ENCODE peak calls at places on chromosomes 11 and 22, in four cellular contexts. One of them, this sample, is unnamed.

GRCh38 chr11:69201048-69201365 is 45.3 kb downstream of the SMIM38 start:
- DNase-seq in amniotic stem cell: no peak
- DNase-seq in frontal cortex: no peak
- DNase-seq in stimulated activated CD4-positive, alpha-beta T cell treated with anti-CD3 and anti-CD28 coated beads, Interleukin-1b, Interleukin-23, amount 100 ng/mL, for 1 hour: no peak
- DNase-seq in this sample: no peak

GRCh38 chr22:20062766-20063083 is 17.3 kb upstream of the DGCR8 start:
- DNase-seq in stimulated activated CD4-positive, alpha-beta T cell treated with anti-CD3 and anti-CD28 coated beads, Interleukin-1b, Interleukin-23, amount 100 ng/mL, for 1 hour: no peak
- DNase-seq in frontal cortex: no peak
- DNase-seq in amniotic stem cell: no peak
- DNase-seq in this sample: no peak

GRCh38 chr11:27075655-27076054 is 35.0 kb downstream of the BBOX1 start:
- DNase-seq in frontal cortex: no peak
- DNase-seq in stimulated activated CD4-positive, alpha-beta T cell treated with anti-CD3 and anti-CD28 coated beads, Interleukin-1b, Interleukin-23, amount 100 ng/mL, for 1 hour: no peak
- DNase-seq in amniotic stem cell: no peak
- DNase-seq in this sample: no peak

GRCh38 chr11:1564535-1565172 is 7.4 kb downstream of the DUSP8 start:
- DNase-seq in amniotic stem cell: no peak
- DNase-seq in frontal cortex: peak; percentile 82
- DNase-seq in stimulated activated CD4-positive, alpha-beta T cell treated with anti-CD3 and anti-CD28 coated beads, Interleukin-1b, Interleukin-23, amount 100 ng/mL, for 1 hour: no peak
- DNase-seq in this sample: peak; percentile 30

GRCh38 chr22:26632422-26633155 is 10.8 kb downstream of the CRYBA4 start:
- DNase-seq in frontal cortex: no peak
- DNase-seq in stimulated activated CD4-positive, alpha-beta T cell treated with anti-CD3 and anti-CD28 coated beads, Interleukin-1b, Interleukin-23, amount 100 ng/mL, for 1 hour: no peak
- DNase-seq in amniotic stem cell: no peak
- DNase-seq in this sample: no peak

GRCh38 chr22:39214383-39215069 is 30.3 kb downstream of the PDGFB start:
- DNase-seq in stimulated activated CD4-positive, alpha-beta T cell treated with anti-CD3 and anti-CD28 coated beads, Interleukin-1b, Interleukin-23, amount 100 ng/mL, for 1 hour: no peak
- DNase-seq in frontal cortex: no peak
- DNase-seq in amniotic stem cell: no peak
- DNase-seq in this sample: no peak

GRCh38 chr11:108483163-108483562 is 15.0 kb downstream of the POGLUT3 start:
- DNase-seq in stimulated activated CD4-positive, alpha-beta T cell treated with anti-CD3 and anti-CD28 coated beads, Interleukin-1b, Interleukin-23, amount 100 ng/mL, for 1 hour: no peak
- DNase-seq in amniotic stem cell: no peak
- DNase-seq in frontal cortex: no peak
- DNase-seq in this sample: no peak

GRCh38 chr11:94325681-94326080 is 21.3 kb downstream of the IZUMO1R start:
- DNase-seq in stimulated activated CD4-positive, alpha-beta T cell treated with anti-CD3 and anti-CD28 coated beads, Interleukin-1b, Interleukin-23, amount 100 ng/mL, for 1 hour: peak; percentile 5
- DNase-seq in amniotic stem cell: no peak
- DNase-seq in frontal cortex: no peak
- DNase-seq in this sample: no peak

GRCh38 chr11:115162919-115163318 is 341.3 kb downstream of the CADM1 start:
- DNase-seq in frontal cortex: no peak
- DNase-seq in stimulated activated CD4-positive, alpha-beta T cell treated with anti-CD3 and anti-CD28 coated beads, Interleukin-1b, Interleukin-23, amount 100 ng/mL, for 1 hour: no peak
- DNase-seq in amniotic stem cell: no peak
- DNase-seq in this sample: no peak

GRCh38 chr11:47917643-47918369 is 62.6 kb upstream of the PTPRJ start:
- DNase-seq in stimulated activated CD4-positive, alpha-beta T cell treated with anti-CD3 and anti-CD28 coated beads, Interleukin-1b, Interleukin-23, amount 100 ng/mL, for 1 hour: no peak
- DNase-seq in frontal cortex: no peak
- DNase-seq in amniotic stem cell: peak; percentile 17
- DNase-seq in this sample: no peak

GRCh38 chr11:134559617-134559992 is 147.6 kb upstream of the B3GAT1 start:
- DNase-seq in stimulated activated CD4-positive, alpha-beta T cell treated with anti-CD3 and anti-CD28 coated beads, Interleukin-1b, Interleukin-23, amount 100 ng/mL, for 1 hour: no peak
- DNase-seq in frontal cortex: no peak
- DNase-seq in amniotic stem cell: no peak
- DNase-seq in this sample: no peak

GRCh38 chr22:35191412-35191811 is 65.9 kb upstream of the HMGXB4 start:
- DNase-seq in amniotic stem cell: no peak
- DNase-seq in frontal cortex: no peak
- DNase-seq in stimulated activated CD4-positive, alpha-beta T cell treated with anti-CD3 and anti-CD28 coated beads, Interleukin-1b, Interleukin-23, amount 100 ng/mL, for 1 hour: no peak
- DNase-seq in this sample: no peak

GRCh38 chr11:120229451-120230424 is 10.2 kb upstream of the POU2F3 start:
- DNase-seq in stimulated activated CD4-positive, alpha-beta T cell treated with anti-CD3 and anti-CD28 coated beads, Interleukin-1b, Interleukin-23, amount 100 ng/mL, for 1 hour: no peak
- DNase-seq in frontal cortex: peak; percentile 69
- DNase-seq in amniotic stem cell: no peak
- DNase-seq in this sample: no peak

GRCh38 chr11:126502982-126503381 is 147.5 kb downstream of the ST3GAL4 start:
- DNase-seq in frontal cortex: no peak
- DNase-seq in amniotic stem cell: no peak
- DNase-seq in stimulated activated CD4-positive, alpha-beta T cell treated with anti-CD3 and anti-CD28 coated beads, Interleukin-1b, Interleukin-23, amount 100 ng/mL, for 1 hour: no peak
- DNase-seq in this sample: no peak

GRCh38 chr11:57937431-57937830 is 86.2 kb upstream of the OR9Q1 start:
- DNase-seq in stimulated activated CD4-positive, alpha-beta T cell treated with anti-CD3 and anti-CD28 coated beads, Interleukin-1b, Interleukin-23, amount 100 ng/mL, for 1 hour: no peak
- DNase-seq in frontal cortex: no peak
- DNase-seq in amniotic stem cell: no peak
- DNase-seq in this sample: no peak

GRCh38 chr11:119550330-119550729 is 127.4 kb upstream of the THY1 start:
- DNase-seq in frontal cortex: no peak
- DNase-seq in amniotic stem cell: no peak
- DNase-seq in stimulated activated CD4-positive, alpha-beta T cell treated with anti-CD3 and anti-CD28 coated beads, Interleukin-1b, Interleukin-23, amount 100 ng/mL, for 1 hour: no peak
- DNase-seq in this sample: no peak

GRCh38 chr11:109898592-109898991 is 194.6 kb upstream of the ZC3H12C start:
- DNase-seq in amniotic stem cell: no peak
- DNase-seq in stimulated activated CD4-positive, alpha-beta T cell treated with anti-CD3 and anti-CD28 coated beads, Interleukin-1b, Interleukin-23, amount 100 ng/mL, for 1 hour: no peak
- DNase-seq in frontal cortex: no peak
- DNase-seq in this sample: no peak

GRCh38 chr22:24806663-24807001 is 621 bp downstream of the SGSM1 start:
- DNase-seq in stimulated activated CD4-positive, alpha-beta T cell treated with anti-CD3 and anti-CD28 coated beads, Interleukin-1b, Interleukin-23, amount 100 ng/mL, for 1 hour: no peak
- DNase-seq in amniotic stem cell: no peak
- DNase-seq in frontal cortex: no peak
- DNase-seq in this sample: no peak

GRCh38 chr11:125952559-125952958 is 6.7 kb downstream of the VSIG10L2 start:
- DNase-seq in amniotic stem cell: no peak
- DNase-seq in stimulated activated CD4-positive, alpha-beta T cell treated with anti-CD3 and anti-CD28 coated beads, Interleukin-1b, Interleukin-23, amount 100 ng/mL, for 1 hour: no peak
- DNase-seq in frontal cortex: no peak
- DNase-seq in this sample: no peak

GRCh38 chr11:64378335-64378884 is 19.4 kb downstream of the RPS6KA4 start:
- DNase-seq in frontal cortex: no peak
- DNase-seq in amniotic stem cell: no peak
- DNase-seq in stimulated activated CD4-positive, alpha-beta T cell treated with anti-CD3 and anti-CD28 coated beads, Interleukin-1b, Interleukin-23, amount 100 ng/mL, for 1 hour: no peak
- DNase-seq in this sample: no peak

GRCh38 chr11:30503156-30503555 is 83.0 kb downstream of the MPPED2 start:
- DNase-seq in frontal cortex: no peak
- DNase-seq in stimulated activated CD4-positive, alpha-beta T cell treated with anti-CD3 and anti-CD28 coated beads, Interleukin-1b, Interleukin-23, amount 100 ng/mL, for 1 hour: no peak
- DNase-seq in amniotic stem cell: no peak
- DNase-seq in this sample: no peak

GRCh38 chr22:46062971-46063631 is 86.1 kb upstream of the WNT7B start:
- DNase-seq in frontal cortex: no peak
- DNase-seq in stimulated activated CD4-positive, alpha-beta T cell treated with anti-CD3 and anti-CD28 coated beads, Interleukin-1b, Interleukin-23, amount 100 ng/mL, for 1 hour: no peak
- DNase-seq in amniotic stem cell: no peak
- DNase-seq in this sample: no peak

GRCh38 chr11:118961189-118961588 is 5.1 kb downstream of the UPK2 start:
- DNase-seq in frontal cortex: no peak
- DNase-seq in stimulated activated CD4-positive, alpha-beta T cell treated with anti-CD3 and anti-CD28 coated beads, Interleukin-1b, Interleukin-23, amount 100 ng/mL, for 1 hour: no peak
- DNase-seq in amniotic stem cell: no peak
- DNase-seq in this sample: no peak

GRCh38 chr11:120172921-120173705 is 35.2 kb upstream of the TRIM29 start:
- DNase-seq in stimulated activated CD4-positive, alpha-beta T cell treated with anti-CD3 and anti-CD28 coated beads, Interleukin-1b, Interleukin-23, amount 100 ng/mL, for 1 hour: no peak
- DNase-seq in amniotic stem cell: no peak
- DNase-seq in frontal cortex: no peak
- DNase-seq in this sample: no peak

GRCh38 chr22:31084811-31085492 is 3.8 kb downstream of the SMTN start:
- DNase-seq in amniotic stem cell: peak; percentile 55
- DNase-seq in frontal cortex: peak; percentile 98
- DNase-seq in stimulated activated CD4-positive, alpha-beta T cell treated with anti-CD3 and anti-CD28 coated beads, Interleukin-1b, Interleukin-23, amount 100 ng/mL, for 1 hour: peak; percentile 80
- DNase-seq in this sample: peak; percentile 89

GRCh38 chr22:46561435-46561905 is 24.1 kb upstream of the CELSR1 start:
- DNase-seq in stimulated activated CD4-positive, alpha-beta T cell treated with anti-CD3 and anti-CD28 coated beads, Interleukin-1b, Interleukin-23, amount 100 ng/mL, for 1 hour: no peak
- DNase-seq in frontal cortex: no peak
- DNase-seq in amniotic stem cell: no peak
- DNase-seq in this sample: no peak

GRCh38 chr11:68683952-68684384 is 376 bp upstream of the GAL start:
- DNase-seq in frontal cortex: no peak
- DNase-seq in amniotic stem cell: no peak
- DNase-seq in stimulated activated CD4-positive, alpha-beta T cell treated with anti-CD3 and anti-CD28 coated beads, Interleukin-1b, Interleukin-23, amount 100 ng/mL, for 1 hour: no peak
- DNase-seq in this sample: no peak

GRCh38 chr22:28351585-28351984 is 328.1 kb downstream of the TTC28 start:
- DNase-seq in amniotic stem cell: no peak
- DNase-seq in frontal cortex: no peak
- DNase-seq in stimulated activated CD4-positive, alpha-beta T cell treated with anti-CD3 and anti-CD28 coated beads, Interleukin-1b, Interleukin-23, amount 100 ng/mL, for 1 hour: no peak
- DNase-seq in this sample: no peak

GRCh38 chr22:47748887-47749286 is 986.4 kb downstream of the TBC1D22A start:
- DNase-seq in frontal cortex: no peak
- DNase-seq in stimulated activated CD4-positive, alpha-beta T cell treated with anti-CD3 and anti-CD28 coated beads, Interleukin-1b, Interleukin-23, amount 100 ng/mL, for 1 hour: no peak
- DNase-seq in amniotic stem cell: no peak
- DNase-seq in this sample: no peak

GRCh38 chr11:119696378-119697157 is 32.4 kb downstream of the NECTIN1 start:
- DNase-seq in frontal cortex: no peak
- DNase-seq in stimulated activated CD4-positive, alpha-beta T cell treated with anti-CD3 and anti-CD28 coated beads, Interleukin-1b, Interleukin-23, amount 100 ng/mL, for 1 hour: no peak
- DNase-seq in amniotic stem cell: no peak
- DNase-seq in this sample: no peak

GRCh38 chr22:37663521-37664140 is 5.1 kb downstream of the PDXP start:
- DNase-seq in frontal cortex: no peak
- DNase-seq in amniotic stem cell: no peak
- DNase-seq in stimulated activated CD4-positive, alpha-beta T cell treated with anti-CD3 and anti-CD28 coated beads, Interleukin-1b, Interleukin-23, amount 100 ng/mL, for 1 hour: no peak
- DNase-seq in this sample: no peak

GRCh38 chr11:58616594-58616993 is 5.9 kb upstream of the CNTF start:
- DNase-seq in amniotic stem cell: peak; percentile 34
- DNase-seq in frontal cortex: no peak
- DNase-seq in stimulated activated CD4-positive, alpha-beta T cell treated with anti-CD3 and anti-CD28 coated beads, Interleukin-1b, Interleukin-23, amount 100 ng/mL, for 1 hour: no peak
- DNase-seq in this sample: no peak

This sample was measured in substantia nigra.